ENCODE peak calls at places on chromosome 13, in four cellular contexts. One of them, this sample, is unnamed.
A peak's percentile ranks its signal among the peaks of the same experiment; 100 is the strongest.

GRCh38 chr13:113491418-113491883 is 940 bp upstream of the DCUN1D2 start:
- DNase-seq in endothelial cell of umbilical vein: peak; percentile 46
- DNase-seq in neural progenitor cell: peak; percentile 49
- DNase-seq in fibroblast of lung: peak; percentile 27
- DNase-seq in this sample: peak; percentile 11

GRCh38 chr13:33285420-33286124 is at the start of gene STARD13:
- DNase-seq in endothelial cell of umbilical vein: peak; percentile 98
- DNase-seq in fibroblast of lung: peak; percentile 98
- DNase-seq in neural progenitor cell: peak; percentile 91
- DNase-seq in this sample: peak; percentile 96

GRCh38 chr13:97749174-97749573 is 204.3 kb upstream of the IPO5 start:
- DNase-seq in endothelial cell of umbilical vein: peak; percentile 12
- DNase-seq in neural progenitor cell: no peak
- DNase-seq in fibroblast of lung: peak; percentile 12
- DNase-seq in this sample: peak; percentile 85

GRCh38 chr13:25923217-25924085 is 128.4 kb downstream of the SHISA2 start:
- DNase-seq in neural progenitor cell: no peak
- DNase-seq in fibroblast of lung: no peak
- DNase-seq in endothelial cell of umbilical vein: no peak
- DNase-seq in this sample: no peak

GRCh38 chr13:108618233-108618632 is 11.2 kb upstream of the MYO16 start:
- DNase-seq in fibroblast of lung: no peak
- DNase-seq in neural progenitor cell: no peak
- DNase-seq in endothelial cell of umbilical vein: no peak
- DNase-seq in this sample: no peak

GRCh38 chr13:113656015-113656588 is 1.9 kb downstream of the ATP4B start:
- DNase-seq in fibroblast of lung: no peak
- DNase-seq in endothelial cell of umbilical vein: no peak
- DNase-seq in neural progenitor cell: no peak
- DNase-seq in this sample: no peak

GRCh38 chr13:72181661-72182060 is 314.7 kb upstream of the DACH1 start:
- DNase-seq in endothelial cell of umbilical vein: no peak
- DNase-seq in neural progenitor cell: no peak
- DNase-seq in fibroblast of lung: peak; percentile 89
- DNase-seq in this sample: no peak

GRCh38 chr13:104810242-104810641 is 1725.2 kb downstream of the EFNB2 start:
- DNase-seq in neural progenitor cell: no peak
- DNase-seq in fibroblast of lung: no peak
- DNase-seq in endothelial cell of umbilical vein: no peak
- DNase-seq in this sample: no peak

GRCh38 chr13:45718063-45718462 is 15.9 kb downstream of the CBY2 start:
- DNase-seq in fibroblast of lung: peak; percentile 15
- DNase-seq in neural progenitor cell: peak; percentile 70
- DNase-seq in endothelial cell of umbilical vein: no peak
- DNase-seq in this sample: peak; percentile 41

GRCh38 chr13:43963726-43964125 is 84.0 kb downstream of the LACC1 start:
- DNase-seq in endothelial cell of umbilical vein: no peak
- DNase-seq in fibroblast of lung: no peak
- DNase-seq in neural progenitor cell: peak; percentile 22
- DNase-seq in this sample: peak; percentile 14

GRCh38 chr13:50574731-50575130 is 268.8 kb downstream of the DLEU7 start:
- DNase-seq in neural progenitor cell: no peak
- DNase-seq in endothelial cell of umbilical vein: no peak
- DNase-seq in fibroblast of lung: peak; percentile 95
- DNase-seq in this sample: no peak

GRCh38 chr13:79678100-79678499 is 197.1 kb downstream of the NDFIP2 start:
- DNase-seq in fibroblast of lung: peak; percentile 72
- DNase-seq in neural progenitor cell: no peak
- DNase-seq in endothelial cell of umbilical vein: no peak
- DNase-seq in this sample: peak; percentile 38

GRCh38 chr13:48233886-48234488 is 981 bp downstream of the ITM2B start:
- DNase-seq in neural progenitor cell: peak; percentile 26
- DNase-seq in endothelial cell of umbilical vein: no peak
- DNase-seq in fibroblast of lung: peak; percentile 65
- DNase-seq in this sample: peak; percentile 29

GRCh38 chr13:60047943-60048342 is 115.8 kb downstream of the DIAPH3 start:
- DNase-seq in neural progenitor cell: peak; percentile 9
- DNase-seq in fibroblast of lung: peak; percentile 5
- DNase-seq in endothelial cell of umbilical vein: no peak
- DNase-seq in this sample: no peak

GRCh38 chr13:72565893-72566292 is 161.5 kb downstream of the MZT1 start:
- DNase-seq in endothelial cell of umbilical vein: peak; percentile 25
- DNase-seq in neural progenitor cell: peak; percentile 65
- DNase-seq in fibroblast of lung: no peak
- DNase-seq in this sample: peak; percentile 53

GRCh38 chr13:62704795-62705329 is 1289.2 kb upstream of the PCDH20 start:
- DNase-seq in neural progenitor cell: no peak
- DNase-seq in endothelial cell of umbilical vein: no peak
- DNase-seq in fibroblast of lung: no peak
- DNase-seq in this sample: no peak

GRCh38 chr13:99311137-99311536 is 3.9 kb upstream of the GPR183 start:
- DNase-seq in neural progenitor cell: no peak
- DNase-seq in fibroblast of lung: peak; percentile 66
- DNase-seq in endothelial cell of umbilical vein: no peak
- DNase-seq in this sample: no peak
- H3K4me1 ChIP-seq in neural progenitor cell: peaks cover 5% of the 10 kb centered on the region
- H3K4me1 ChIP-seq in fibroblast of lung: peaks cover 28% of the 10 kb centered on the region
- H3K4me1 ChIP-seq in endothelial cell of umbilical vein: peaks cover 45% of the 10 kb centered on the region
- H3K4me1 ChIP-seq in this sample: peaks cover 33% of the 10 kb centered on the region

GRCh38 chr13:94198666-94199065 is 280.8 kb downstream of the DCT start:
- DNase-seq in fibroblast of lung: peak; percentile 74
- DNase-seq in endothelial cell of umbilical vein: no peak
- DNase-seq in neural progenitor cell: no peak
- DNase-seq in this sample: no peak

GRCh38 chr13:94195715-94196114 is 283.8 kb downstream of the DCT start:
- DNase-seq in neural progenitor cell: no peak
- DNase-seq in endothelial cell of umbilical vein: no peak
- DNase-seq in fibroblast of lung: peak; percentile 98
- DNase-seq in this sample: peak; percentile 51

GRCh38 chr13:94196426-94196825 is 283.1 kb downstream of the DCT start:
- DNase-seq in fibroblast of lung: no peak
- DNase-seq in endothelial cell of umbilical vein: no peak
- DNase-seq in neural progenitor cell: no peak
- DNase-seq in this sample: no peak

GRCh38 chr13:94201022-94201421 is 278.5 kb downstream of the DCT start:
- DNase-seq in fibroblast of lung: no peak
- DNase-seq in endothelial cell of umbilical vein: no peak
- DNase-seq in neural progenitor cell: no peak
- DNase-seq in this sample: no peak

GRCh38 chr13:94199135-94199534 is 280.3 kb downstream of the DCT start:
- DNase-seq in endothelial cell of umbilical vein: no peak
- DNase-seq in fibroblast of lung: no peak
- DNase-seq in neural progenitor cell: no peak
- DNase-seq in this sample: no peak
- H3K27ac ChIP-seq in endothelial cell of umbilical vein: no peak overlapping the region
- H3K27ac ChIP-seq in fibroblast of lung: no peak overlapping the region
- H3K27ac ChIP-seq in neural progenitor cell: no peak overlapping the region
- H3K27ac ChIP-seq in this sample: no peak overlapping the region

GRCh38 chr13:40958655-40959054 is 60.5 kb downstream of the ELF1 start:
- DNase-seq in neural progenitor cell: no peak
- DNase-seq in fibroblast of lung: no peak
- DNase-seq in endothelial cell of umbilical vein: no peak
- DNase-seq in this sample: no peak
- H3K79me2 ChIP-seq in neural progenitor cell: no peaks in the 10 kb centered on the region
- H3K79me2 ChIP-seq in fibroblast of lung: no peaks in the 10 kb centered on the region
- H3K79me2 ChIP-seq in endothelial cell of umbilical vein: peaks cover 33% of the 10 kb centered on the region
- H3K79me2 ChIP-seq in this sample: peaks cover 12% of the 10 kb centered on the region

GRCh38 chr13:110505594-110505993 is 55.9 kb downstream of the RAB20 start:
- DNase-seq in fibroblast of lung: no peak
- DNase-seq in neural progenitor cell: no peak
- DNase-seq in endothelial cell of umbilical vein: no peak
- DNase-seq in this sample: no peak
- H3K4me1 ChIP-seq in fibroblast of lung: no peaks in the 10 kb centered on the region
- H3K4me1 ChIP-seq in neural progenitor cell: no peaks in the 10 kb centered on the region
- H3K4me1 ChIP-seq in endothelial cell of umbilical vein: peaks cover 6% of the 10 kb centered on the region
- H3K4me1 ChIP-seq in this sample: peaks cover 14% of the 10 kb centered on the region

DNA sequence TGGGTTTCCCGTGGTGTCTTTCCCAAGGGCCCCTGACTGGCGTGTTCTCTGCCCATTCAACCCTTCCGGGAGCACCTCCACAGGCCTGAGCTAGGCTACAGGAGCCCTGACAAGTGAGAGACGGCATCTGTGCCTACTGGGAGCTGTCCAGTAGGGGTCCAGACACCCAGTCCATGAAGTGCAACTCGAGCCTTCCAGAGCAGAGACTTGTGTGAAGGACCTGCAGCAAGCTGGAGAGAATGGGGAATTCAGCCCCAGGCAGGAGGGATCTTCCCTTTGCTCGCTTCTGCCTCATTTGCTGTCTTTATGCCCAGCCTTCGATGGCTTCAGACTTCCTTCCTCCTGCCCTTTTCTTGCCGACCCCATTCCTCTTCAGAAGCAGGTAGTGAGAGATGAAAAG is 327.4 kb downstream of the FGF9 start:
- DNase-seq in endothelial cell of umbilical vein: no peak
- DNase-seq in neural progenitor cell: peak; percentile 18
- DNase-seq in fibroblast of lung: no peak
- DNase-seq in this sample: no peak
- H3K27ac ChIP-seq in endothelial cell of umbilical vein: no peak overlapping the region
- H3K27ac ChIP-seq in neural progenitor cell: no peak overlapping the region
- H3K27ac ChIP-seq in fibroblast of lung: no peak overlapping the region
- H3K27ac ChIP-seq in this sample: no peak overlapping the region

GRCh38 chr13:21047087-21047486 is 14.3 kb downstream of the LATS2 start:
- DNase-seq in fibroblast of lung: no peak
- DNase-seq in neural progenitor cell: no peak
- DNase-seq in endothelial cell of umbilical vein: no peak
- DNase-seq in this sample: no peak

GRCh38 chr13:21051675-21052074 is 9.7 kb downstream of the LATS2 start:
- DNase-seq in fibroblast of lung: no peak
- DNase-seq in neural progenitor cell: no peak
- DNase-seq in endothelial cell of umbilical vein: no peak
- DNase-seq in this sample: no peak

GRCh38 chr13:21047591-21048282 is 13.6 kb downstream of the LATS2 start:
- DNase-seq in fibroblast of lung: no peak
- DNase-seq in neural progenitor cell: no peak
- DNase-seq in endothelial cell of umbilical vein: no peak
- DNase-seq in this sample: no peak

GRCh38 chr13:21050288-21051197 is 10.8 kb downstream of the LATS2 start:
- DNase-seq in endothelial cell of umbilical vein: no peak
- DNase-seq in neural progenitor cell: no peak
- DNase-seq in fibroblast of lung: peak; percentile 48
- DNase-seq in this sample: no peak

DNA sequence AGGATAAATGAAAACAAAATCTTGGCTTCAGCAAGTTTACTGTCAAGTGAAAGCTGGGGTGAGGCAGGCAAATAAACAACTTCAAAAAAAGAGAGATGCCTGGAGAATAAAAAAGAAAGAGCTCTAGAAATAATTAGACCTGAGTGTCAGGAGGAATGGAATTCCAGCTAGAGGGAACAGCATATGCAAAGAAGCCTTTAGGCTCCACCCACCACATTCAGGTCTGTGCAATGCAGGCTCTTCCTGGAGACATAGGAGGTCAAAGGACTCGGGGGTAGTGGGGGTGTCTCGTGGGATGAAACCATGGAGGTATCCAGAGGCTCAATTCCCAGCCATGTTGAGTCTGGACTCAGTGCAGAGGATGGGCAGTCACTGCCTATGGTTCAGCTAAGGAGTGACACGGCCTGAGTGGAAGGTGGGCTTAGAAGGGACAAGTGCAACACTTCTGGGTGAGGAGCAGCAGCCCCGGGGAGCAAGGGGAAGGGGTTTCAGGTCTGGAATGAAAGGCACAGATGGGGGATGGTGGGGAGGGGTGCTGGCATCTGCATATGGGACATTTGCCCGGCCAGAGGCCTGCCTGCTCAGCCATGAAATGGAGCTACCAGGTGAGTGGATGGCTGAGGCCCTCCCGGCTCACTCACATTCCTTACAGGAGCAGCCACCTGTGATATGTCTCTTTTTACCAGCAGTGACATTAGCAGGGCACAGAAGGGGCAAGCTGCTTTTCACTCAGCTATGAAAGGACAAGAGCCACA is 12.3 kb downstream of the LATS2 start:
- DNase-seq in fibroblast of lung: no peak
- DNase-seq in neural progenitor cell: no peak
- DNase-seq in endothelial cell of umbilical vein: no peak
- DNase-seq in this sample: no peak
- H3K79me2 ChIP-seq in fibroblast of lung: peaks cover 96% of the 10 kb centered on the region
- H3K79me2 ChIP-seq in neural progenitor cell: peaks cover 100% of the 10 kb centered on the region
- H3K79me2 ChIP-seq in endothelial cell of umbilical vein: peaks cover 99% of the 10 kb centered on the region
- H3K79me2 ChIP-seq in this sample: peaks cover 90% of the 10 kb centered on the region